ENCODE peak calls at places on chromosomes 16 and 17, in ten cellular contexts. U, O, I, D, L, Y, N, J, V and C are unnamed samples. For H3K4me1, the result is how much of the 10 kb centered on the place peaks cover.

GRCh38 chr16:72482695-72483094 is 310.7 kb upstream of the PMFBP1 start:
- DNase-seq in U (no peak), O (no peak), I (no peak), D (no peak), L (no peak), Y (no peak), N (no peak), J (no peak), V (no peak), C (no peak)

GRCh38 chr17:35789044-35789443 is 6.4 kb downstream of the MMP28 start:
- DNase-seq in U (no peak), O (no peak), I (no peak), D (no peak), L (no peak), Y (no peak), N (no peak), J (no peak), V (no peak), C (no peak)

GRCh38 chr16:805474-805873 is 4.9 kb upstream of the GNG13 start:
- DNase-seq in U (no peak), O (no peak), I (no peak), D (no peak), L (no peak), Y (no peak), N (no peak), J (no peak), V (no peak), C (no peak)

GRCh38 chr16:4373909-4374742 is 2.5 kb downstream of the VASN start:
- DNase-seq in U (no peak), O (peak), I (peak), D (no peak), L (peak), Y (peak), N (no peak), J (peak), V (no peak), C (no peak)

GRCh38 chr17:47850692-47851573 is at the start of gene SP6:
- DNase-seq in U (peak), O (no peak), I (peak), D (no peak), L (peak), Y (peak), N (peak), J (peak), V (peak), C (peak)

GRCh38 chr16:19829844-19830703 is 54.6 kb downstream of the GPRC5B start:
- DNase-seq in U (no peak), O (no peak), I (peak), D (no peak), L (no peak), Y (no peak), N (no peak), J (no peak), V (no peak), C (no peak)

GRCh38 chr17:36824678-36825091 is 112.6 kb upstream of the LHX1 start:
- DNase-seq in U (no peak), O (no peak), I (no peak), D (no peak), L (no peak), Y (no peak), N (no peak), J (no peak), V (no peak), C (no peak)

GRCh38 chr16:84532299-84532724 is 27.9 kb upstream of the MEAK7 start:
- DNase-seq in U (peak), O (peak), I (no peak), D (no peak), L (peak), Y (peak), N (peak), J (peak), V (no peak), C (peak)

GRCh38 chr17:80036715-80037477 is 454 bp downstream of the CCDC40 start:
- DNase-seq in U (peak), O (no peak), I (no peak), D (no peak), L (no peak), Y (no peak), N (peak), J (no peak), V (no peak), C (no peak)

GRCh38 chr16:53154513-53154912 is 99.7 kb downstream of the CHD9 start:
- DNase-seq in U (no peak), O (no peak), I (no peak), D (no peak), L (no peak), Y (no peak), N (no peak), J (no peak), V (no peak), C (no peak)

GRCh38 chr16:70428178-70428998 is 10.5 kb downstream of the ST3GAL2 start:
- DNase-seq in U (peak), O (peak), I (peak), D (peak), L (peak), Y (peak), N (peak), J (peak), V (peak), C (peak)

GRCh38 chr16:82344157-82344556 is 174.1 kb upstream of the MPHOSPH6 start:
- DNase-seq in U (no peak), O (no peak), I (peak), D (no peak), L (no peak), Y (no peak), N (peak), J (no peak), V (no peak), C (no peak)

GRCh38 chr17:49216953-49217650 is 6.6 kb downstream of the ABI3 start:
- DNase-seq in U (no peak), O (peak), I (peak), D (no peak), L (no peak), Y (no peak), N (no peak), J (peak), V (no peak), C (no peak)

DNA sequence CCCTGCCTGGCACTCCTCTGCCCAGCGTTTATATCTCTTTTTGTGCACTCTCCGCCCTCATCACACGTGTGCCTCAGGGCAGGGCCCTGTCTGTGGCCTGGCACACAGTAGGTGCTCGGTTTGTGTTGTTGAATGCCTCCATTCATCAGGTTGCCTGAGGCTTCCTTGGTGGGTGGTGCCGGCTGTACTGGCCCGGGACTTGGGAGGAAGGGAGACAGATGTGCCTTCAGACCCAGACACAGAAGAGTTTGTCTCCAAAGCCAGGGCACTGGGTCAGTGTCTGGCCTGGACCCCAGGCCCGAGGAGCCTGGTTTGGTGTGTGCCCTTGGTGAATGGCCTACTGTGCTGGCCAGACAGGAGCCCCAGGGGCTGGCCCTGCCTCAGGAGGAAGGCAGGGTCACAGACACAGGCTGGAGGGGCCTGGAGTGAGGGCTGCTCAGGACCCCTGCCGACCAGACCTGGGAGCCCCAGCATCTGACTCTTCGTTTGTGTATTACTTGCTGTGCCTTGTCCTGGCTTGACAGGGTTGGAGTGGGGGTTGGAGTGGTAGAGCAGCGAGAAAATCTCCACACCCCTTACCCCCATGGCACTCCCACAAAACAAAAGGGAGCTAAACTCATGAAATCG is 71.7 kb downstream of the RAI1 start:
- DNase-seq in U (peak), O (no peak), I (no peak), D (no peak), L (no peak), Y (no peak), N (no peak), J (no peak), V (no peak), C (no peak)
- H3K4me1 ChIP-seq in U (under half), O (under half), I (half or more), D (under half), L (under half), Y (under half), N (under half), J (under half), V (under half), C (under half)

GRCh38 chr17:1730345-1731193 is 6.1 kb downstream of the WDR81 start:
- DNase-seq in U (no peak), O (peak), I (peak), D (no peak), L (peak), Y (peak), N (no peak), J (peak), V (no peak), C (peak)
- TF ChIP-seq POLR2A in U (no peak), O (no peak), I (no peak), D (no peak), L (peak), Y (no peak), N (no peak), J (peak), V (no peak), C (no peak)

GRCh38 chr16:66740533-66740932 is 10.9 kb downstream of the DYNC1LI2 start:
- DNase-seq in U (peak), O (no peak), I (peak), D (no peak), L (no peak), Y (no peak), N (no peak), J (no peak), V (no peak), C (no peak)
- H3K4me1 ChIP-seq in U (under half), O (under half), I (half or more), D (under half), L (under half), Y (under half), N (under half), J (under half), V (under half), C (under half)

DNA sequence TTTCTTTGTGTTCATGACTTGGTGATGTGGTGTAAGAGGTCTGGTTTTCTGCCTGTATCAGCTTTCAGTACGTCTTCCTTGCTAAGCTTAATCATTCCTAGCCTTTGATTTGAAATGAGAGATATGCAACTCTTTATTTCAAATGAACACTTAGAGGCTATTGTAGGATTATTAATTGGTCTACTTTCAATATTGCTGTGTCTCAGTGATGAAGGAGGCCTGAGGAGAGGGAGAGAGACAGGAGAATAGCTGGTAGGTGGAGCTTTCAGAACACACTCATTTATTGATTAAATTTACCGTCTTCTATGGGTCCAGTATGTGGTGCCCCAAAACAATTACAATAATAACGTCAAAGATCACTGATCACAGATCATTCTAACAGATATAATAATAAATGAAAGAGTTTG is 187.0 kb downstream of the BCAS3 start:
- DNase-seq in U (no peak), O (no peak), I (no peak), D (no peak), L (no peak), Y (no peak), N (no peak), J (no peak), V (no peak), C (no peak)
- TF ChIP-seq POLR2A in U (no peak), O (no peak), I (no peak), D (no peak), L (no peak), Y (no peak), N (no peak), J (no peak), V (no peak), C (no peak)

GRCh38 chr16:67454104-67454503 is 23.2 kb downstream of the HSD11B2 start:
- DNase-seq in U (no peak), O (no peak), I (no peak), D (no peak), L (no peak), Y (no peak), N (no peak), J (no peak), V (no peak), C (no peak)
- H3K4me1 ChIP-seq in U (under half), O (half or more), I (half or more), D (under half), L (under half), Y (under half), N (under half), J (under half), V (under half), C (under half)

GRCh38 chr16:2515180-2515803 is 1.5 kb downstream of the ATP6V0C start:
- DNase-seq in U (no peak), O (peak), I (peak), D (no peak), L (peak), Y (no peak), N (no peak), J (no peak), V (no peak), C (no peak)
- TF ChIP-seq POLR2A in U (no peak), O (no peak), I (no peak), D (no peak), L (no peak), Y (no peak), N (no peak), J (no peak), V (no peak), C (no peak)

GRCh38 chr17:45130640-45131293 is 1.5 kb downstream of the PLCD3 start:
- DNase-seq in U (no peak), O (no peak), I (no peak), D (no peak), L (peak), Y (no peak), N (no peak), J (no peak), V (no peak), C (no peak)

GRCh38 chr17:45131294-45131615 is 1.1 kb downstream of the PLCD3 start:
- DNase-seq in U (no peak), O (peak), I (no peak), D (no peak), L (no peak), Y (no peak), N (no peak), J (no peak), V (no peak), C (no peak)

GRCh38 chr17:45128989-45129388 is 3.3 kb downstream of the PLCD3 start:
- DNase-seq in U (no peak), O (no peak), I (no peak), D (no peak), L (no peak), Y (no peak), N (no peak), J (no peak), V (no peak), C (no peak)

GRCh38 chr17:45129426-45129939 is 2.8 kb downstream of the PLCD3 start:
- DNase-seq in U (no peak), O (peak), I (no peak), D (no peak), L (peak), Y (no peak), N (peak), J (no peak), V (no peak), C (peak)

GRCh38 chr17:45129940-45130639 is 2.2 kb downstream of the PLCD3 start:
- DNase-seq in U (no peak), O (peak), I (peak), D (no peak), L (peak), Y (peak), N (peak), J (no peak), V (no peak), C (no peak)
- H3K4me1 ChIP-seq in U (under half), O (half or more), I (half or more), D (under half), L (under half), Y (under half), N (half or more), J (under half), V (half or more), C (under half)